ENCODE peak calls at places on chromosomes 4 and X, in eight cellular contexts. I is pancreas, B is heart right ventricle, Z is fibroblast of lung, K is progenitor cell of endocrine pancreas, H is colonic mucosa, Y is GM10248, S is ovary. R is an unnamed sample.

GRCh38 chr4:102533916-102534315 is 32.8 kb downstream of the NFKB1 start:
- DNase-seq in I (no peak), B (no peak), Z (no peak), K (no peak), H (no peak), Y (no peak), S (no peak), R (no peak)

GRCh38 chr4:111960241-111960667 is 185.0 kb upstream of the FAM241A start:
- DNase-seq in I (no peak), B (no peak), Z (peak; percentile 17), K (no peak), H (no peak), Y (peak; percentile 32), S (no peak), R (no peak)

GRCh38 chrX:123267220-123267619 is 83.1 kb downstream of the GRIA3 start:
- DNase-seq in I (no peak), B (no peak), Z (peak; percentile 88), K (no peak), H (no peak), Y (no peak), S (no peak), R (no peak)

GRCh38 chr4:142563682-142564291 is 282.3 kb downstream of the INPP4B start:
- DNase-seq in I (no peak), B (no peak), Z (peak; percentile 69), K (no peak), H (no peak), Y (no peak), S (no peak), R (no peak)

GRCh38 chrX:151563449-151563848 is at the start of gene PASD1:
- DNase-seq in I (no peak), B (no peak), Z (no peak), K (no peak), H (no peak), Y (no peak), S (no peak), R (no peak)

GRCh38 chr4:61389640-61390039 is 189.5 kb downstream of the ADGRL3 start:
- DNase-seq in I (no peak), B (no peak), Z (no peak), K (no peak), H (no peak), Y (no peak), S (no peak), R (no peak)

GRCh38 chrX:431032-431431 is 44.3 kb upstream of the PPP2R3B start:
- DNase-seq in I (no peak), B (no peak), Z (no peak), K (no peak), H (no peak), Y (no peak), S (no peak), R (no peak)

GRCh38 chr4:15562623-15563022 is 92.5 kb downstream of the FBXL5 start:
- DNase-seq in I (no peak), B (no peak), Z (no peak), K (no peak), H (no peak), Y (no peak), S (no peak), R (no peak)

GRCh38 chrX:14015941-14016340 is 13.8 kb downstream of the GEMIN8 start:
- DNase-seq in I (no peak), B (no peak), Z (no peak), K (no peak), H (no peak), Y (no peak), S (no peak), R (no peak)

GRCh38 chrX:47863187-47863586 is 26.5 kb downstream of the ZNF81 start:
- DNase-seq in I (peak; percentile 8), B (no peak), Z (no peak), K (no peak), H (no peak), Y (no peak), S (no peak), R (no peak)

GRCh38 chrX:141975839-141976238 is 72.1 kb downstream of the MAGEC1 start:
- DNase-seq in I (no peak), B (no peak), Z (no peak), K (no peak), H (no peak), Y (no peak), S (no peak), R (no peak)

GRCh38 chrX:142804085-142804484 is 221.6 kb upstream of the SPANXN4 start:
- DNase-seq in I (no peak), B (no peak), Z (no peak), K (no peak), H (peak; percentile 22), Y (no peak), S (no peak), R (no peak)

GRCh38 chrX:134546187-134546586 is 86.2 kb downstream of the HPRT1 start:
- DNase-seq in I (no peak), B (no peak), Z (no peak), K (no peak), H (no peak), Y (no peak), S (no peak), R (no peak)

GRCh38 chr4:153684182-153685073 is at the start of gene TLR2:
- DNase-seq in I (peak; percentile 63), B (peak; percentile 69), Z (peak; percentile 7), K (peak; percentile 51), H (peak; percentile 73), Y (peak; percentile 82), S (peak; percentile 38), R (no peak)

GRCh38 chrX:40546870-40547269 is 33.9 kb upstream of the ATP6AP2 start:
- DNase-seq in I (no peak), B (no peak), Z (no peak), K (no peak), H (no peak), Y (no peak), S (no peak), R (no peak)

GRCh38 chrX:13087322-13088154 is 43.1 kb upstream of the FAM9C start:
- DNase-seq in I (no peak), B (no peak), Z (peak; percentile 75), K (no peak), H (no peak), Y (peak; percentile 61), S (no peak), R (peak; percentile 91)

GRCh38 chrX:37986893-37987292 is 19.5 kb upstream of the SYTL5 start:
- DNase-seq in I (no peak), B (no peak), Z (peak; percentile 72), K (no peak), H (no peak), Y (no peak), S (no peak), R (no peak)

GRCh38 chr4:70041652-70042286 is 8.5 kb upstream of the HTN1 start:
- DNase-seq in I (no peak), B (no peak), Z (no peak), K (no peak), H (no peak), Y (no peak), S (no peak), R (no peak)

GRCh38 chr4:55725057-55725456 is 89.0 kb upstream of the NMU start:
- DNase-seq in I (no peak), B (no peak), Z (no peak), K (no peak), H (no peak), Y (no peak), S (no peak), R (no peak)

DNA sequence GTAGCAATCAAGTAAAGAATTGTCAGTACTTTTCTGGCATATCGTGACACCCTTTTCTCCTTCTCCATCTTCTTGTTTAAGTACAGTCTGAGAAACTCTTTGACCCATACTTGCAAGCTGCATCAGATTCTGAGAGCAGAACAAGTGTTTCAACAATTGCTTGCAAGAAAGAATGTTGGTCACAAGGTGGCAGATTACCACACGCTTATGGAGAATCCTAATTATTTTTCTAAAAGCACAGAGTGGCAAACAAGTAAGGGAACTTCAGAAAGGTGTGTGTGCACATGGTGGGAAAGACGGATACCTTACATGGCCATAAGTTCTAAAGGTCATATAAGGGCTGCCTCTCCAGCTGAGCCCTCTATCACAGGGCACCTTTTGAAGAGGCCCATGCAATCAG is 136.4 kb upstream of the FGF13 start:
- DNase-seq in I (no peak), B (no peak), Z (peak; percentile 36), K (no peak), H (no peak), Y (no peak), S (no peak), R (no peak)
- TF ChIP-seq CTCF in I (no peak), B (peak; percentile 29), Z (peak; percentile 24), K (peak; percentile 29), H (no peak), Y (no peak), S (no peak), R (no peak)

DNA sequence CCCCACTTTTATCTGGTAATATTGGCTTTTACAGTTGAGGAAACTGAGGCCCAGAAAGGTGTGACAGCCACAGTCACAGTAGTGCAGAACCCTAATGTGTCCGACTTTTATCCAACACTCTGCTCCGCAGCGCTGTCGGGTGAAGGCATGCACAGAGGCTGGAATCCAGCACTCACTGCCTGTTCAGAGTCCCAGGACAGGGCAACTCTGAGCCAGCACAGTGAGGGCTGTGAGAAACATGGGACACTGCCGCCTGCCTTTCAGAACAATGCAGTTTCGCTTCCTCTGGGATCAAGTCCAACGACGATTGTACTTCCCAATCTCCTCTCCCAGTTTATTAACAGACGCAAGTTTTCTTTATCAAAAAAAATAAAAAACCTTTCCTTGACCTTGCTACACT is 41.9 kb upstream of the PDGFRA start:
- DNase-seq in I (no peak), B (no peak), Z (no peak), K (no peak), H (no peak), Y (no peak), S (no peak), R (no peak)
- TF ChIP-seq CTCF in I (no peak), B (peak; percentile 28), Z (no peak), K (no peak), H (no peak), Y (no peak), S (no peak), R (no peak)

GRCh38 chrX:8981742-8982141 is 52.2 kb downstream of the FAM9B start:
- DNase-seq in I (no peak), B (no peak), Z (peak; percentile 15), K (no peak), H (no peak), Y (no peak), S (no peak), R (no peak)
- TF ChIP-seq CTCF in I (no peak), B (no peak), Z (no peak), K (no peak), H (no peak), Y (no peak), S (no peak), R (no peak)

GRCh38 chr4:41560112-41560511 is 22.2 kb downstream of the LIMCH1 start:
- DNase-seq in I (no peak), B (no peak), Z (no peak), K (no peak), H (no peak), Y (no peak), S (no peak), R (no peak)

GRCh38 chr4:41567186-41567585 is 29.2 kb downstream of the LIMCH1 start:
- DNase-seq in I (no peak), B (no peak), Z (peak; percentile 34), K (no peak), H (no peak), Y (no peak), S (no peak), R (no peak)

DNA sequence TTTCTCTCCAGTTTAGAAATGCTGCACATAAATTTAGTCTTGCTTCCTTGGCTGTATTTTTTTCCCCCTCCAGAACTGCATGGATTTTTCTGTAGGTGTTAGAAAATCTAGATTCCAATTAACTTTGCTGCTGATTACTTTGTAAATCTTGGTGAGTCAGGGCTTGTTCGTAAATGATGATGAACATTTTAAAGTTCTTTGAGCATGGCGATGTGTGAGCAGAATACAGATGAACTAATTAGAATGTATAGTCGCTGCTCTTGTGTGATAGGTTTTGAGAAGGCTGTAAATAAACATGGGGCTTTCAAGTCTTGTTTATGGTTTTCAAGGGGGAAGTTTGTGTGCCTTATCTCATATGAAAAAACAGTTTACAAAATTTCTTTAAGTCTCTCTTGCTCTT is 23.3 kb downstream of the LIMCH1 start:
- DNase-seq in I (no peak), B (no peak), Z (no peak), K (no peak), H (no peak), Y (no peak), S (no peak), R (no peak)
- TF ChIP-seq CTCF in I (no peak), B (no peak), Z (no peak), K (no peak), H (no peak), Y (no peak), S (no peak), R (no peak)

R was measured in GM12864.